ENCODE peak calls at places on chromosomes 6 and 20, in four cellular contexts. V, Y, J and X are unnamed samples.

GRCh38 chr6:53042112-53042511 is 23.1 kb upstream of the FBXO9 start:
- DNase-seq in V (no peak), Y (no peak), J (peak), X (no peak)

GRCh38 chr20:2984956-2985661 is 58.3 kb upstream of the GNRH2 start:
- DNase-seq in V (peak), Y (peak), J (peak), X (peak)

GRCh38 chr6:41732601-41733348 is 2.6 kb downstream of the TFEB start:
- DNase-seq in V (no peak), Y (no peak), J (no peak), X (no peak)

GRCh38 chr20:50276119-50277063 is 85.8 kb downstream of the CEBPB start:
- DNase-seq in V (no peak), Y (no peak), J (no peak), X (no peak)

GRCh38 chr6:163083141-163083540 is 331.4 kb upstream of the QKI start:
- DNase-seq in V (no peak), Y (no peak), J (no peak), X (no peak)

GRCh38 chr6:170093658-170094596 is 197.0 kb downstream of the DLL1 start:
- DNase-seq in V (no peak), Y (no peak), J (no peak), X (no peak)

GRCh38 chr20:38926934-38927616 is 858 bp downstream of the FAM83D start:
- DNase-seq in V (no peak), Y (no peak), J (peak), X (no peak)

GRCh38 chr20:3101251-3101650 is 16.7 kb upstream of the AVP start:
- DNase-seq in V (no peak), Y (no peak), J (no peak), X (no peak)

GRCh38 chr6:110703906-110704594 is 111.2 kb downstream of the CDK19 start:
- DNase-seq in V (no peak), Y (no peak), J (peak), X (no peak)

GRCh38 chr6:137978252-137978896 is 111.3 kb downstream of the TNFAIP3 start:
- DNase-seq in V (no peak), Y (no peak), J (no peak), X (no peak)

GRCh38 chr6:149904661-149905370 is 6.9 kb upstream of the RAET1E start:
- DNase-seq in V (no peak), Y (no peak), J (no peak), X (no peak)

GRCh38 chr6:170082531-170083187 is 208.2 kb downstream of the DLL1 start:
- DNase-seq in V (no peak), Y (no peak), J (no peak), X (no peak)

GRCh38 chr6:143970827-143971226 is 37.2 kb downstream of the PLAGL1 start:
- DNase-seq in V (no peak), Y (no peak), J (no peak), X (no peak)

GRCh38 chr6:10441004-10441654 is 26.3 kb upstream of the TFAP2A start:
- DNase-seq in V (no peak), Y (no peak), J (peak), X (no peak)

GRCh38 chr6:11869656-11870340 is 91.2 kb upstream of the ADTRP start:
- DNase-seq in V (peak), Y (no peak), J (peak), X (peak)

GRCh38 chr6:166497087-166497899 is 89.2 kb downstream of the RAMACL start:
- DNase-seq in V (no peak), Y (no peak), J (no peak), X (no peak)

GRCh38 chr6:391559-392440 is at the start of gene IRF4:
- DNase-seq in V (no peak), Y (no peak), J (no peak), X (no peak)

GRCh38 chr6:106520711-106521367 is 108.5 kb downstream of the RTN4IP1 start:
- DNase-seq in V (no peak), Y (no peak), J (no peak), X (no peak)

GRCh38 chr6:15674690-15675386 is 12.0 kb upstream of the DTNBP1 start:
- DNase-seq in V (no peak), Y (no peak), J (no peak), X (no peak)

GRCh38 chr20:63118786-63119450 is 97.0 kb downstream of the YTHDF1 start:
- DNase-seq in V (no peak), Y (no peak), J (no peak), X (no peak)

GRCh38 chr20:45727044-45727443 is 4.9 kb downstream of the SPINT4 start:
- DNase-seq in V (no peak), Y (no peak), J (no peak), X (no peak)

GRCh38 chr6:31558631-31559500 is 11.5 kb downstream of the NFKBIL1 start:
- DNase-seq in V (no peak), Y (no peak), J (no peak), X (no peak)

GRCh38 chr6:80523531-80523970 is 417.1 kb downstream of the BCKDHB start:
- DNase-seq in V (no peak), Y (no peak), J (no peak), X (no peak)

GRCh38 chr6:155158044-155158843 is 105.6 kb upstream of the CLDN20 start:
- DNase-seq in V (no peak), Y (no peak), J (no peak), X (no peak)

GRCh38 chr6:53701333-53702073 is 35.9 kb upstream of the KLHL31 start:
- DNase-seq in V (no peak), Y (peak), J (no peak), X (peak)

GRCh38 chr6:73675466-73676098 is 20.4 kb upstream of the CD109 start:
- DNase-seq in V (peak), Y (peak), J (peak), X (peak)

GRCh38 chr6:105601541-105602174 is 198.8 kb upstream of the PREP start:
- DNase-seq in V (no peak), Y (peak), J (peak), X (peak)

GRCh38 chr6:123994891-123995635 is 191.4 kb downstream of the NKAIN2 start:
- DNase-seq in V (no peak), Y (no peak), J (no peak), X (no peak)

GRCh38 chr6:23175391-23175790 is 606.0 kb downstream of the HDGFL1 start:
- DNase-seq in V (no peak), Y (no peak), J (peak), X (no peak)

GRCh38 chr6:30323806-30324205 is 2.9 kb upstream of the TRIM39 start:
- DNase-seq in V (no peak), Y (no peak), J (no peak), X (no peak)

GRCh38 chr6:157665172-157665571 is 157.9 kb upstream of the SNX9 start:
- DNase-seq in V (no peak), Y (no peak), J (no peak), X (no peak)

GRCh38 chr20:56581701-56582100 is 47.4 kb upstream of the TFAP2C start:
- DNase-seq in V (no peak), Y (no peak), J (no peak), X (no peak)

GRCh38 chr20:55360895-55361294 is 644.4 kb downstream of the CBLN4 start:
- DNase-seq in V (no peak), Y (no peak), J (no peak), X (no peak)

GRCh38 chr20:34525709-34526416 is 9.6 kb downstream of the DYNLRB1 start:
- DNase-seq in V (peak), Y (no peak), J (peak), X (no peak)

GRCh38 chr6:15363523-15364400 is 117.9 kb downstream of the JARID2 start:
- DNase-seq in V (no peak), Y (peak), J (no peak), X (peak)

GRCh38 chr6:6875818-6876470 is 231.8 kb upstream of the RREB1 start:
- DNase-seq in V (no peak), Y (no peak), J (peak), X (no peak)